ENCODE peak calls at places on chromosomes 13 and 19, in five cellular contexts. C is body of pancreas; P is CD8-positive, alpha-beta T cell; Y is fibroblast of mammary gland; M is uterus. Z is an unnamed sample.

GRCh38 chr19:40594657-40595077 is 6.5 kb upstream of the LTBP4 start:
- DNase-seq in C (no peak), P (no peak), Y (peak), M (no peak), Z (peak)

GRCh38 chr19:19372656-19373416 is 32.6 kb upstream of the GATAD2A start:
- DNase-seq in C (peak), P (no peak), Y (peak), M (peak), Z (peak)

GRCh38 chr13:113364371-113364932 is 522 bp upstream of the GRTP1 start:
- DNase-seq in C (no peak), P (no peak), Y (no peak), M (peak), Z (peak)

GRCh38 chr19:38018694-38019426 is 111.9 kb downstream of the SIPA1L3 start:
- DNase-seq in C (no peak), P (no peak), Y (no peak), M (no peak), Z (no peak)

GRCh38 chr19:39389621-39390414 is 1.1 kb downstream of the PAF1 start:
- DNase-seq in C (no peak), P (no peak), Y (no peak), M (no peak), Z (no peak)

GRCh38 chr19:30077851-30078355 is 135.9 kb downstream of the URI1 start:
- DNase-seq in C (no peak), P (no peak), Y (no peak), M (no peak), Z (no peak)

GRCh38 chr19:16659464-16659831 is 496 bp downstream of the SMIM7 start:
- DNase-seq in C (no peak), P (no peak), Y (no peak), M (no peak), Z (no peak)

GRCh38 chr13:46295531-46296464 is 84.1 kb downstream of the LRRC63 start:
- DNase-seq in C (peak), P (peak), Y (peak), M (no peak), Z (peak)

GRCh38 chr13:65889368-65889767 is 1340.8 kb downstream of the PCDH9 start:
- DNase-seq in C (no peak), P (no peak), Y (peak), M (no peak), Z (no peak)

GRCh38 chr13:46893820-46894533 is 2.9 kb downstream of the HTR2A start:
- DNase-seq in C (peak), P (peak), Y (peak), M (peak), Z (peak)

GRCh38 chr13:112859817-112860190 is 109.2 kb upstream of the MCF2L start:
- DNase-seq in C (no peak), P (no peak), Y (peak), M (peak), Z (peak)

GRCh38 chr13:29081036-29081435 is 260.9 kb downstream of the MTUS2 start:
- DNase-seq in C (no peak), P (no peak), Y (no peak), M (no peak), Z (no peak)

GRCh38 chr19:45211751-45212381 is 33.3 kb downstream of the BLOC1S3 start:
- DNase-seq in C (peak), P (no peak), Y (no peak), M (peak), Z (no peak)

GRCh38 chr19:38388310-38389100 is at the start of gene SPRED3:
- DNase-seq in C (peak), P (peak), Y (no peak), M (no peak), Z (peak)

GRCh38 chr19:55075366-55075998 is at the start of gene EPS8L1:
- DNase-seq in C (peak), P (no peak), Y (no peak), M (no peak), Z (peak)

GRCh38 chr13:28478127-28478526 is 16.8 kb downstream of the FLT1 start:
- DNase-seq in C (no peak), P (no peak), Y (peak), M (no peak), Z (no peak)

GRCh38 chr13:26819067-26819466 is 58.5 kb upstream of the GPR12 start:
- DNase-seq in C (no peak), P (no peak), Y (no peak), M (no peak), Z (no peak)

GRCh38 chr13:37290691-37291090 is 185.2 kb upstream of the CSNK1A1L start:
- DNase-seq in C (no peak), P (no peak), Y (no peak), M (no peak), Z (no peak)

GRCh38 chr19:40702337-40703012 is 12.0 kb upstream of the NUMBL start:
- DNase-seq in C (peak), P (no peak), Y (no peak), M (peak), Z (peak)

GRCh38 chr13:100490692-100491091 is 97.9 kb downstream of the GGACT start:
- DNase-seq in C (no peak), P (no peak), Y (no peak), M (no peak), Z (peak)

GRCh38 chr19:38559428-38560401 is 58.0 kb downstream of the MAP4K1 start:
- DNase-seq in C (no peak), P (peak), Y (no peak), M (no peak), Z (peak)

GRCh38 chr13:34805347-34805746 is 136.7 kb upstream of the NBEA start:
- DNase-seq in C (no peak), P (no peak), Y (no peak), M (no peak), Z (peak)

GRCh38 chr19:49205114-49205513 is 47.5 kb downstream of the TRPM4 start:
- DNase-seq in C (no peak), P (no peak), Y (no peak), M (no peak), Z (no peak)

GRCh38 chr19:861756-862528 is 2.5 kb downstream of the CFD start:
- DNase-seq in C (peak), P (peak), Y (no peak), M (no peak), Z (peak)

GRCh38 chr19:862529-863304 is 3.3 kb downstream of the CFD start:
- DNase-seq in C (peak), P (peak), Y (peak), M (peak), Z (peak)

GRCh38 chr19:858868-859843 is at the start of gene CFD:
- DNase-seq in C (no peak), P (no peak), Y (peak), M (no peak), Z (no peak)

GRCh38 chr19:861099-861755 is 1.8 kb downstream of the CFD start:
- DNase-seq in C (no peak), P (no peak), Y (no peak), M (no peak), Z (no peak)

DNA sequence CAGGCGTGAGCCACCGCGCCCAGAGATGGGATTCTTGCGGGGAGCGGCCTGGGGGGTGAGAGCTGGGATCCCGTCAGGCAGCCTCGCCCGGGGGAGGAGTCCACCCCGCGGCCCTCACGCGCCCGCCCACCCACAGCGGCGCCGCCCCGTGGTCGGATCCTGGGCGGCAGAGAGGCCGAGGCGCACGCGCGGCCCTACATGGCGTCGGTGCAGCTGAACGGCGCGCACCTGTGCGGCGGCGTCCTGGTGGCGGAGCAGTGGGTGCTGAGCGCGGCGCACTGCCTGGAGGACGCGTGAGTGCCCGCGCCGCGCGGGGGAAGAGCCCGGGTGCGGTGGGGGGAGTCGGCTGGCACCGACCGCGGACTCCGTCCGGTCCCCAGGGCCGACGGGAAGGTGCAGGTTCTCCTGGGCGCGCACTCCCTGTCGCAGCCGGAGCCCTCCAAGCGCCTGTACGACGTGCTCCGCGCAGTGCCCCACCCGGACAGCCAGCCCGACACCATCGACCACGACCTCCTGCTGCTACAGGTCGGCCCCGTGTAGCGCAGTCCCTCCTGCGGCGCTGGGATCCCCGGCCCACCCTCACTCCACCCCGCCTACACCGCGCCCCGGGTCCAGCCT is 1.1 kb downstream of the CFD start:
- DNase-seq in C (peak), P (peak), Y (peak), M (no peak), Z (peak)
- TF ChIP-seq CTCF in C (no peak), P (no peak), Y (no peak), M (no peak), Z (no peak)

GRCh38 chr19:47779524-47780214 is 1.2 kb downstream of the SELENOW start:
- DNase-seq in C (peak), P (no peak), Y (no peak), M (peak), Z (no peak)
- H3K4me3 ChIP-seq in C (peak), P (peak), Y (peak), M (peak), Z (peak)

GRCh38 chr13:71067164-71067815 is 799.7 kb downstream of the DACH1 start:
- DNase-seq in C (no peak), P (no peak), Y (no peak), M (no peak), Z (no peak)
- TF ChIP-seq CTCF in C (no peak), P (no peak), Y (no peak), M (no peak), Z (no peak)

GRCh38 chr19:13039211-13039789 is 44.0 kb downstream of the NFIX start:
- DNase-seq in C (no peak), P (no peak), Y (no peak), M (no peak), Z (no peak)
- H3K4me3 ChIP-seq in C (no peak), P (no peak), Y (no peak), M (no peak), Z (no peak)

GRCh38 chr19:51808333-51808986 is 13.5 kb downstream of the FPR3 start:
- DNase-seq in C (no peak), P (no peak), Y (peak), M (no peak), Z (no peak)

GRCh38 chr19:51811344-51811743 is 16.4 kb downstream of the FPR3 start:
- DNase-seq in C (no peak), P (no peak), Y (no peak), M (no peak), Z (no peak)

GRCh38 chr19:51807925-51808324 is 13.0 kb downstream of the FPR3 start:
- DNase-seq in C (no peak), P (no peak), Y (no peak), M (no peak), Z (no peak)

GRCh38 chr19:51809787-51810186 is 14.8 kb downstream of the FPR3 start:
- DNase-seq in C (no peak), P (no peak), Y (no peak), M (no peak), Z (no peak)

GRCh38 chr19:51810228-51810627 is 15.3 kb downstream of the FPR3 start:
- DNase-seq in C (no peak), P (no peak), Y (peak), M (no peak), Z (no peak)
- TF ChIP-seq CTCF in C (no peak), P (no peak), Y (no peak), M (no peak), Z (no peak)

Z was measured in epithelial cell of esophagus.